ENCODE peak calls at places on chromosome 13, in four cellular contexts. L, B, I and X are unnamed samples.

GRCh38 chr13:100542546-100543156 is 45.9 kb downstream of the GGACT start:
- DNase-seq in L (no peak), B (peak), I (peak), X (peak)

GRCh38 chr13:109782066-109782822 is 4.1 kb downstream of the IRS2 start:
- DNase-seq in L (no peak), B (no peak), I (no peak), X (peak)

GRCh38 chr13:71702253-71702652 is 164.8 kb downstream of the DACH1 start:
- DNase-seq in L (no peak), B (no peak), I (no peak), X (no peak)

GRCh38 chr13:59728896-59729545 is 434.7 kb downstream of the DIAPH3 start:
- DNase-seq in L (no peak), B (no peak), I (no peak), X (no peak)

GRCh38 chr13:110023729-110024645 is 237.6 kb upstream of the IRS2 start:
- DNase-seq in L (peak), B (no peak), I (no peak), X (peak)

GRCh38 chr13:85728831-85729230 is 70.4 kb downstream of the SLITRK6 start:
- DNase-seq in L (no peak), B (no peak), I (no peak), X (peak)

GRCh38 chr13:112990783-112991182 is 21.8 kb downstream of the MCF2L start:
- DNase-seq in L (no peak), B (peak), I (no peak), X (no peak)

GRCh38 chr13:37914781-37915391 is 45.3 kb upstream of the TRPC4 start:
- DNase-seq in L (no peak), B (no peak), I (peak), X (no peak)

GRCh38 chr13:76677047-76677446 is 209.2 kb downstream of the KCTD12 start:
- DNase-seq in L (peak), B (no peak), I (peak), X (peak)

GRCh38 chr13:110278859-110279258 is 28.1 kb downstream of the COL4A1 start:
- DNase-seq in L (no peak), B (no peak), I (no peak), X (no peak)

GRCh38 chr13:37418490-37418889 is 180.1 kb downstream of the POSTN start:
- DNase-seq in L (no peak), B (no peak), I (no peak), X (peak)

GRCh38 chr13:22454586-22454985 is 726.2 kb upstream of the SGCG start:
- DNase-seq in L (no peak), B (no peak), I (no peak), X (no peak)

DNA sequence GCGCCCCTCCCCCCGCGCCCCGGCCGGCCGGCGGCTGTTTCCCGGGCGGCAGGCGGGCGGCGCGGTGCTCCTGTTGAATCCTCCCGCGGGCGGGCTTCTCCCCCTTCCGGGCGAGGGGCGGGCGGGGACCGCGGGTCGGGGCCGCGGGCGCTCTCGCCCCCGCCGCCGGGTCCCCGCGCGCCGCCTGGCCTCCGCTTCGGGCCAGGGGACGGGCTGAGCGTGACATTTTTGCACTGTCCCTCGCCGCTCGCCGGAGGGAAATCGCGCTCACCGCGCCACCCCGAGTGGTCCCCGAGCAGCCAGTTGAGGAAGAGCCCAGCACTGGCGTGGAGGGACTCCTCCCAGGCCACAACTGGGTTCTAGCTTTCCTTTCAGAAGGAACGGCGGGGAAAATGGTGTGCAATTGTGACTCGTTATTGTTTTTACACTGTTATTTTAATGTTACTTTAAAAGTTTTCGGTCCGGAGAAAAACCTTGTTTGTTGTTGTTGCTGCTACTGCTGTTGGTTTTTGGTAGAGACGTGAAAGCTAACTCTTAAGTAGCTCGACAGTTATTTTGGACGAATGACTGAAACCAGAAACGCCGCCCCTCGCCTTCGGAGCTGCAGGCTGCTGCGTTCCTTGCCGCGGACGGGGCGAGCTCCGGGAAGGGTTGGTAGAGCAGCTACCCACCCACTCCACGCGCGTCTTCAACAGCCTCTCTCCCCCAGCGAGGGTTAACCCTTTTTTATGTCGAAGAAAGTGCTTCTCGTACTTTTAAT is 942 bp downstream of the PDS5B start:
- DNase-seq in L (peak), B (peak), I (peak), X (peak)
- TF ChIP-seq CTCF in L (no peak), B (no peak), I (peak), X (no peak)

GRCh38 chr13:51585696-51586095 is 1.4 kb downstream of the WDFY2 start:
- DNase-seq in L (no peak), B (no peak), I (peak), X (peak)

GRCh38 chr13:51589793-51590192 is 5.5 kb downstream of the WDFY2 start:
- DNase-seq in L (no peak), B (no peak), I (no peak), X (no peak)

GRCh38 chr13:51588406-51588949 is 4.2 kb downstream of the WDFY2 start:
- DNase-seq in L (no peak), B (no peak), I (no peak), X (no peak)

GRCh38 chr13:51585234-51585672 is 991 bp downstream of the WDFY2 start:
- DNase-seq in L (no peak), B (no peak), I (peak), X (no peak)

GRCh38 chr13:51587372-51587771 is 3.1 kb downstream of the WDFY2 start:
- DNase-seq in L (no peak), B (no peak), I (no peak), X (no peak)
- H3K4me3 ChIP-seq in L (no peak), B (no peak), I (no peak), X (no peak)

DNA sequence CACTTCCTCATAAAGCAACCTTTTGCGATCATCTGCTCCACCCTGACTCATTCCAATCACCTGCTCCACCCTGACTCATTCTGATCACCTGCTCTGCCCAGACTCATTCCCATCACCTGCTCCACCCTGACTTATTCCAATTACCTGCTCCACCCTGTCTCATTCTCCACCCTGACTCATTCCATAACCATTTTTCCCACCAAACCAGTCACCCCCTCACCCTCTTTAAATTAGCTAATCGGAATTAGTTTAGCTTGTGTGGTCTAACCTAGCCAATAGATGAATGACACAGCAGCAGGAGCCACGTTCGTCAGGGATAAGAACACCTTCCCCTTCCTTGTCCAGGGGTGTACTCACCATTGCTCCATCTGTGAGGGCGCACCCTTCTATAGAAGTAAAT is 134.0 kb downstream of the COG6 start:
- DNase-seq in L (no peak), B (no peak), I (no peak), X (no peak)
- TF ChIP-seq CTCF in L (no peak), B (no peak), I (no peak), X (no peak)

DNA sequence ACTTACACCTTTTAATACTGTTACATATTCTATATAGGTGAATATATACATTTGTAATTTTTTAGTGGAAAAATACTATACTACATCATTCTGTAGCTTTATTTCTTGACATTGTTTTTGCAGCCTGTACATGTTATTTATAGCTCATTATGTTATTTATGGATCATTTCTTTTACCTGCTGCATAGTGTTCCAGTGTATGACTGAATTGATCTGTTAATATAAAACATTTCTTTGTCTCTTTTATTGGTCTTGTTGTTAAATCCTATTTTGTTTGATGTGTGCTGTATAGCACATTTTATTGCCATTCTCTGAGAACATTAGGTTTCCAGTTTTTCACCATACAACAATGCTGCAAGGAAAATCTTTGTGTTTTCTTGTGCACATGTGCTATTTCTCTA is 2.4 kb downstream of the SETDB2 start:
- DNase-seq in L (no peak), B (no peak), I (no peak), X (no peak)
- H3K4me3 ChIP-seq in L (no peak), B (no peak), I (no peak), X (peak)

GRCh38 chr13:29845440-29846056 is 4.9 kb downstream of the UBL3 start:
- DNase-seq in L (no peak), B (no peak), I (no peak), X (no peak)
- TF ChIP-seq CTCF in L (no peak), B (no peak), I (peak), X (peak)